ENCODE peak calls at places on chromosome 12, in ten cellular contexts. Y, J, G, L, V, R, K, Z, N and P are unnamed samples. For H3K9me3 and H3K36me3, the result is how much of the 10 kb centered on the place peaks cover.

GRCh38 chr12:47803196-47803875 is 16.4 kb downstream of the HDAC7 start:
- DNase-seq in K (no peak), J (no peak), R (no peak), L (no peak), G (no peak), Y (no peak), Z (no peak), V (no peak), N (no peak), P (no peak)

GRCh38 chr12:77384941-77385340 is 319.6 kb upstream of the E2F7 start:
- DNase-seq in L (no peak), K (no peak), J (no peak), V (no peak), N (no peak), Y (no peak), G (no peak), R (no peak), Z (no peak), P (no peak)

GRCh38 chr12:119988788-119989618 is at the start of gene BICDL1:
- DNase-seq in Y (peak), J (peak), N (peak), V (peak), R (peak), K (peak), Z (peak), G (peak), L (peak), P (no peak)

GRCh38 chr12:132178801-132179401 is 34.6 kb downstream of the NOC4L start:
- DNase-seq in Y (no peak), Z (no peak), R (no peak), J (no peak), K (no peak), G (no peak), V (no peak), L (no peak), N (no peak), P (no peak)

GRCh38 chr12:1583421-1584078 is 10.8 kb downstream of the FBXL14 start:
- DNase-seq in J (no peak), R (peak), Y (peak), V (peak), Z (peak), K (peak), N (peak), G (no peak), L (peak), P (peak)

GRCh38 chr12:120093592-120094355 is 22.8 kb downstream of the RAB35 start:
- DNase-seq in Z (no peak), K (no peak), L (no peak), Y (no peak), G (no peak), N (no peak), R (no peak), V (no peak), J (peak), P (no peak)

GRCh38 chr12:4393211-4393610 is 13.7 kb upstream of the FGF23 start:
- DNase-seq in R (no peak), V (no peak), N (no peak), G (no peak), Y (no peak), Z (no peak), L (no peak), K (no peak), J (no peak), P (no peak)

GRCh38 chr12:58425481-58426392 is 484.4 kb downstream of the ATP23 start:
- DNase-seq in Y (no peak), G (no peak), Z (no peak), L (peak), N (no peak), K (peak), V (peak), R (peak), J (peak), P (no peak)

GRCh38 chr12:26471560-26471959 is 276.2 kb downstream of the SSPN start:
- DNase-seq in K (peak), G (no peak), Y (no peak), R (no peak), L (peak), N (no peak), Z (no peak), V (no peak), J (no peak), P (no peak)

GRCh38 chr12:28024231-28024995 is 51.9 kb upstream of the PTHLH start:
- DNase-seq in J (no peak), G (no peak), V (no peak), Z (no peak), L (peak), Y (no peak), N (no peak), R (no peak), K (no peak), P (no peak)

GRCh38 chr12:41436076-41436475 is 248.0 kb downstream of the PDZRN4 start:
- DNase-seq in Z (no peak), R (no peak), K (no peak), N (no peak), V (no peak), J (no peak), G (no peak), Y (no peak), L (no peak), P (no peak)

GRCh38 chr12:104462931-104463339 is 6.2 kb downstream of the CHST11 start:
- DNase-seq in Z (no peak), V (no peak), Y (peak), R (no peak), N (no peak), J (no peak), L (no peak), K (peak), G (no peak), P (no peak)

GRCh38 chr12:52199294-52199920 is 7.6 kb upstream of the KRT80 start:
- DNase-seq in N (no peak), Z (no peak), G (no peak), Y (no peak), K (no peak), R (no peak), V (no peak), L (no peak), J (peak), P (no peak)

GRCh38 chr12:23084236-23084995 is 459.4 kb downstream of the ETNK1 start:
- DNase-seq in J (no peak), Z (no peak), N (no peak), Y (no peak), L (peak), K (no peak), R (no peak), V (no peak), G (no peak), P (no peak)

GRCh38 chr12:19639781-19640180 is 200.5 kb downstream of the AEBP2 start:
- DNase-seq in L (no peak), J (no peak), R (no peak), N (no peak), G (no peak), V (no peak), Z (no peak), Y (no peak), K (no peak), P (no peak)

GRCh38 chr12:30482650-30483049 is 213.0 kb downstream of the IPO8 start:
- DNase-seq in R (no peak), V (no peak), G (no peak), J (no peak), N (no peak), Z (no peak), K (no peak), Y (no peak), L (no peak), P (no peak)

GRCh38 chr12:132348176-132348575 is 18.8 kb upstream of the GALNT9 start:
- DNase-seq in R (no peak), J (no peak), L (no peak), Y (no peak), Z (no peak), N (no peak), V (no peak), K (no peak), G (no peak), P (no peak)

GRCh38 chr12:7994731-7995205 is 37.7 kb upstream of the FOXJ2 start:
- DNase-seq in Y (no peak), V (no peak), N (peak), G (no peak), Z (no peak), K (no peak), J (no peak), R (no peak), L (peak), P (no peak)

GRCh38 chr12:76706099-76706498 is 57.8 kb upstream of the ZDHHC17 start:
- DNase-seq in V (no peak), L (peak), Y (no peak), R (no peak), G (no peak), N (no peak), Z (no peak), J (no peak), K (no peak), P (no peak)

GRCh38 chr12:107351716-107352115 is 258.4 kb upstream of the CRY1 start:
- DNase-seq in N (no peak), K (no peak), L (peak), G (no peak), Y (no peak), R (no peak), J (no peak), V (no peak), Z (no peak), P (no peak)

GRCh38 chr12:117013726-117014125 is 85.5 kb downstream of the TESC start:
- DNase-seq in V (no peak), J (no peak), N (no peak), G (no peak), R (no peak), K (no peak), Z (no peak), L (peak), Y (no peak), P (no peak)

GRCh38 chr12:113077859-113078256 is 21.3 kb downstream of the DTX1 start:
- DNase-seq in K (no peak), N (no peak), Y (no peak), G (no peak), V (no peak), J (no peak), R (no peak), Z (no peak), L (no peak), P (no peak)

GRCh38 chr12:81143057-81143456 is 65.2 kb downstream of the ACSS3 start:
- DNase-seq in J (no peak), V (peak), K (no peak), Z (no peak), Y (no peak), L (no peak), G (no peak), N (no peak), R (no peak), P (no peak)

GRCh38 chr12:76890407-76891143 is 11.8 kb upstream of the CSRP2 start:
- DNase-seq in G (no peak), J (no peak), L (no peak), N (no peak), R (peak), Z (no peak), Y (no peak), V (no peak), K (no peak), P (no peak)

GRCh38 chr12:102026728-102027127 is 35.1 kb downstream of the WASHC3 start:
- DNase-seq in K (no peak), Y (no peak), N (no peak), G (no peak), Z (no peak), L (no peak), R (no peak), V (no peak), J (no peak), P (no peak)

GRCh38 chr12:111253213-111253612 is 115.7 kb downstream of the PHETA1 start:
- DNase-seq in L (no peak), V (no peak), Y (no peak), Z (no peak), N (no peak), K (no peak), G (no peak), J (no peak), R (no peak), P (no peak)

GRCh38 chr12:20011200-20011599 is 357.1 kb upstream of the PDE3A start:
- DNase-seq in G (no peak), Z (no peak), L (no peak), R (no peak), N (no peak), K (no peak), Y (peak), V (no peak), J (no peak), P (peak)

GRCh38 chr12:73413051-73413450 is 1124.6 kb upstream of the ATXN7L3B start:
- DNase-seq in L (no peak), V (no peak), K (no peak), Z (no peak), J (no peak), Y (no peak), G (no peak), N (no peak), R (no peak), P (no peak)

GRCh38 chr12:73418541-73418940 is 1119.1 kb upstream of the ATXN7L3B start:
- DNase-seq in R (no peak), Y (no peak), L (no peak), K (no peak), V (no peak), Z (no peak), J (no peak), N (no peak), G (no peak), P (no peak)

DNA sequence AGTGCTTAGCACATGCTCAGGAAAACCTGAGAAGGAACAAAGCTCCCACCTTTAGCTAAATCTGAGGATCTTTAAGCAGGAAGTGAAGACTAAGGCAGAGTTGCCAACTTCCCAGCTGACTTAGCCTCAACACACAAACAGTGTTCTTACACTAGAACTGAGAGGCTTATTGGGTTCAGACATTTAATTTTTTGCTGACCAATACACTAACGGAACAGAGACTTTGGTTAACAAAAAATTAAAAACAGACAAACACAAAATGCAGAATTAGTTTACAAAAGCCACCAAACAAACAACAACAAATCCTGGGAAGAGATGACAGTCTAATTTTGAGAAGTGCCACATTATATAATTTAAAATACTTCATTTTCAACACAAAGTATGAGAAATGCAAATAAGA is 1123.7 kb upstream of the ATXN7L3B start:
- DNase-seq in R (no peak), N (no peak), G (no peak), K (no peak), J (no peak), Z (no peak), V (no peak), Y (no peak), L (no peak), P (no peak)
- H3K9me3 ChIP-seq in R (under half), N (under half), G (under half), K (under half), J (under half), Z (under half), V (under half), Y (under half), L (under half), P (under half)

DNA sequence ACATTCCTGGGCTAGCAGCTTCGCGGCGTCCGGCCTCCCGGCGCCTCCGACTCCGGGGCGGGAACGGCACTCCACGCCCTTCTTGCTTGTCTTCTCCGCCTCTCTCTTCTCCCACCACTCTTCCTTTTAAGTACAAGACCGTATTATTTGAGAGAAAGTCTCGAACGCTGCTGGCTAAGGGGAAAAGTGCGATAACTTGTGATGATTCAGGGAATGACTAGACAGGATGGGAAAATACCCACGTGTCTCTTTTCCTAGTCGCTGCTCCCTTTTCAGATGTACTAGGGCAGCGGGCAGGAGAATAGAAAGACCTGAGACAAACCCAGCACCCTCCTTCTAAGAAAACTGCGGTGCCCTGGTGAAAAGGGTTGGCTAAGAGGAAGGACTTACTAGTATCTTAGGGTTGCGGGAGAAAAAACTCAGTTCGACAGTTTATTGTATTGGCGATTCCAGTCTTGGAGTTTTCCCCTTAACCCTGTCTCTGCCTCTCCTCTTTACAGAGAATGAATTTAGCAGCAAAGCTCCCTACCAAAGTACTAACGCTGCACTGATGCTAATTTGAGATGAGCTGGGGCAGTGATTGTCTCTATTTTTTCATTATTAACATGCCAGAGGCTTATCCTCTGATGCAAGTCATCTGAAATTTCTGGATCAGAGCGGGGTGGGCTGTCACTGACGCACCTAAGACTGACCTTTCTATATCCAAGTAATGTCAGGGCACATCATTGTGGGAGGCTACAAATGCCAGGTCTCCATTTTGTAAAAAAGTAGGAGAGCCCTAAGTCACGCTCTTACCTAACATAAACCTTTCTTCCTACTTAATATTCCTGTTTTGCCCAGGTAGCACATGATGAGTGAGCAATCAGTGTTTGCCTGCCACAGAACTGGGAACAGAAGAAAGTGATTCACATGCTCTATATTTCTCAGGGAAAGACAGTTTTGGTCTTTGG is 810 bp upstream of the PAWR start:
- DNase-seq in Y (no peak), K (no peak), L (peak), Z (no peak), J (no peak), G (no peak), N (no peak), V (no peak), R (no peak), P (no peak)
- TF ChIP-seq POLR2A in Y (no peak), K (no peak), L (peak), Z (no peak), J (no peak), G (no peak), N (no peak), V (no peak), R (no peak), P (no peak)

GRCh38 chr12:95237315-95237714 is 19.7 kb downstream of the VEZT start:
- DNase-seq in Y (no peak), K (no peak), N (no peak), L (no peak), V (no peak), J (no peak), R (no peak), Z (no peak), G (no peak), P (no peak)

GRCh38 chr12:95241761-95242506 is 24.3 kb downstream of the VEZT start:
- DNase-seq in J (no peak), L (no peak), K (no peak), G (no peak), N (no peak), Z (no peak), V (no peak), R (no peak), Y (no peak), P (no peak)

GRCh38 chr12:95239216-95239615 is 21.6 kb downstream of the VEZT start:
- DNase-seq in N (no peak), L (no peak), J (no peak), Z (no peak), V (no peak), G (no peak), R (no peak), K (no peak), Y (no peak), P (no peak)

GRCh38 chr12:95240556-95240955 is 22.9 kb downstream of the VEZT start:
- DNase-seq in N (no peak), V (no peak), K (no peak), R (no peak), Y (no peak), L (no peak), Z (no peak), G (no peak), J (no peak), P (no peak)

DNA sequence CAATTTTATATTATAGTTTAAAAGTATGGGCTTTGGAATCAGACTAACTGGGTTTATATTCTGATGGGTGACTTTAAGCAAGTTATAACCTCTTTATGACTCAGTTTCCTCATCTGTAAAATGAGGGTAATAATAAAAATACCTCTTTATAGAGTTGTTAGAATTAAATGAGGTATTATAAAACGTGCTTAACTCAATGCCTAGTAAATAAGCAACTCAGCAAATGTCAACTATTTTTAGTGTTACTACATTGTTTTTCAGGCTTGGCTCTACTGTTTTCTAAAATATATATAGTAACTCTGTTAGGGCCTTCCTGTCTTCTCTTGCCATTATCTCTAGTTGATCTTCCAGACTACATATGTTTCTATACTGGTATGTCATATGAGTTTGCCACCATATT is 20.5 kb downstream of the VEZT start:
- DNase-seq in L (no peak), G (no peak), R (no peak), V (no peak), Z (no peak), J (no peak), Y (no peak), K (no peak), N (no peak), P (no peak)
- H3K36me3 ChIP-seq in L (under half), G (under half), R (under half), V (under half), Z (under half), J (under half), Y (under half), K (under half), N (under half), P (under half)

GRCh38 chr12:93876360-93876759 is 199.2 kb downstream of the CRADD start:
- DNase-seq in R (no peak), J (no peak), V (no peak), K (no peak), L (no peak), Y (no peak), G (no peak), Z (no peak), N (no peak), P (no peak)

GRCh38 chr12:93877446-93877845 is 200.3 kb downstream of the CRADD start:
- DNase-seq in L (no peak), G (no peak), V (no peak), J (no peak), Y (no peak), K (no peak), N (no peak), Z (no peak), R (no peak), P (no peak)

GRCh38 chr12:93873561-93873960 is 196.4 kb downstream of the CRADD start:
- DNase-seq in Y (no peak), R (no peak), J (no peak), K (no peak), Z (no peak), V (no peak), L (no peak), N (no peak), G (no peak), P (no peak)

GRCh38 chr12:93879476-93880376 is 202.6 kb downstream of the CRADD start:
- DNase-seq in Z (no peak), L (peak), G (no peak), V (no peak), J (no peak), K (no peak), N (no peak), R (no peak), Y (no peak), P (no peak)

GRCh38 chr12:93875157-93875556 is 198.0 kb downstream of the CRADD start:
- DNase-seq in L (no peak), Z (no peak), Y (no peak), J (no peak), V (no peak), N (no peak), G (no peak), K (no peak), R (no peak), P (no peak)
- H3K9me3 ChIP-seq in L (under half), Z (under half), Y (under half), J (under half), V (half or more), N (under half), G (under half), K (under half), R (under half), P (under half)

GRCh38 chr12:124740691-124741137 is 123.0 kb downstream of the SCARB1 start:
- DNase-seq in K (no peak), Z (no peak), R (peak), L (peak), Y (peak), N (no peak), J (peak), V (peak), G (no peak), P (no peak)
- TF ChIP-seq POLR2A in K (no peak), Z (no peak), R (no peak), L (no peak), Y (no peak), N (no peak), J (no peak), V (no peak), G (no peak), P (no peak)

GRCh38 chr12:53389702-53390101 is 9.7 kb downstream of the SP1 start:
- DNase-seq in R (no peak), G (no peak), Y (peak), Z (peak), J (no peak), N (no peak), L (no peak), V (no peak), K (no peak), P (no peak)
- H3K36me3 ChIP-seq in R (under half), G (under half), Y (under half), Z (under half), J (under half), N (under half), L (under half), V (under half), K (under half), P (under half)